ENCODE peak calls at places on chromosomes 5 and 9, in seven cellular contexts. F, C, G, H, O, K and R are unnamed samples.

GRCh38 chr9:130232899-130233586 is 32.5 kb upstream of the HMCN2 start:
- DNase-seq in F (no peak), C (no peak), G (no peak), H (no peak), O (no peak), K (no peak), R (no peak)

GRCh38 chr9:2857564-2858198 is 13.8 kb upstream of the PUM3 start:
- DNase-seq in F (peak), C (peak), G (peak), H (peak), O (peak), K (peak), R (no peak)

GRCh38 chr9:107896544-107896943 is 407.0 kb upstream of the KLF4 start:
- DNase-seq in F (no peak), C (no peak), G (no peak), H (no peak), O (no peak), K (no peak), R (no peak)

GRCh38 chr5:15637886-15638285 is 137.9 kb downstream of the FBXL7 start:
- DNase-seq in F (no peak), C (no peak), G (no peak), H (no peak), O (no peak), K (no peak), R (no peak)

GRCh38 chr9:78158286-78158685 is 77.6 kb upstream of the CEP78 start:
- DNase-seq in F (no peak), C (no peak), G (no peak), H (no peak), O (no peak), K (no peak), R (no peak)

GRCh38 chr9:35696520-35697215 is 6.9 kb upstream of the TPM2 start:
- DNase-seq in F (peak), C (peak), G (peak), H (peak), O (peak), K (peak), R (peak)

GRCh38 chr9:81772144-81772543 is 82.8 kb upstream of the TLE1 start:
- DNase-seq in F (no peak), C (no peak), G (no peak), H (no peak), O (no peak), K (no peak), R (no peak)

GRCh38 chr9:111451570-111451969 is 32.6 kb downstream of the ECPAS start:
- DNase-seq in F (no peak), C (no peak), G (no peak), H (no peak), O (no peak), K (peak), R (no peak)

GRCh38 chr9:114046876-114047275 is 31.2 kb downstream of the AMBP start:
- DNase-seq in F (no peak), C (no peak), G (no peak), H (no peak), O (no peak), K (peak), R (no peak)

GRCh38 chr9:124206391-124206790 is 51.4 kb upstream of the NEK6 start:
- DNase-seq in F (no peak), C (no peak), G (peak), H (no peak), O (no peak), K (no peak), R (no peak)

GRCh38 chr5:82334085-82334680 is 56.0 kb upstream of the RPS23 start:
- DNase-seq in F (no peak), C (no peak), G (no peak), H (no peak), O (no peak), K (no peak), R (no peak)

GRCh38 chr5:57804500-57804899 is 321.9 kb upstream of the ACTBL2 start:
- DNase-seq in F (no peak), C (no peak), G (no peak), H (no peak), O (no peak), K (no peak), R (no peak)

GRCh38 chr5:65382582-65382981 is 99.1 kb downstream of the ADAMTS6 start:
- DNase-seq in F (no peak), C (no peak), G (no peak), H (no peak), O (no peak), K (peak), R (no peak)
- TF ChIP-seq CTCF in F (no peak), C (no peak), G (no peak), H (no peak), O (no peak), K (no peak), R (no peak)

DNA sequence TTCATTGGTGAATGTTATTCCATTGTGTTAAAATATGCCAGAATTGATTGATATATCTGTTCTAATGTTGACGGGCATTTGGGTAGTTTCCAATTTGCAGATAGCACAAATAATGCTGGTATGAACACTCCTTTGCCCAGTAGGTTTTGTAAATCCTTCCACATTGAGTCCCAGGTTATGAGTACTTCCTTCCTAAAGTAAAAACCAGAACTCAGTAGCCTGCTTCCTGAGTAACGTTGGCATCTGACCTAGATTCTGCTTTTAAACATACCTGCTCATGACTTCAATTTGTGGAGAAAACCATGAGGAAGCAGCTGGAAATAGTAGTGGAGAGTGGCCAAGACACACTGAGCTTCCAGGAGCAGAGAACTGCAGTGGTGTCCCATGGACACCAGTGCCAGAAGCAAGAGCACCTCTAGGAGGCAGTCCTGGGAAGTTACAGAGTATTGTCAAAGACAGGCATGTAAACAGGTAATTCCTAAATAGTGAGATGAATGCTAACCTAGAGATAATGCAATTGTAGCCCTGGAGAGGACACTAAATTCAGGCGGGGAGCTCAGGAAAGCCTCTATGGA is 24.3 kb upstream of the RASGRF2 start:
- DNase-seq in F (no peak), C (no peak), G (no peak), H (no peak), O (no peak), K (no peak), R (no peak)
- TF ChIP-seq CTCF in F (no peak), C (peak), G (no peak), H (peak), O (no peak), K (peak), R (no peak)

GRCh38 chr5:1349246-1349645 is 4.3 kb upstream of the CLPTM1L start:
- DNase-seq in F (no peak), C (no peak), G (no peak), H (peak), O (no peak), K (no peak), R (no peak)
- TF ChIP-seq CTCF in F (no peak), C (no peak), G (no peak), H (no peak), O (no peak), K (no peak), R (no peak)

GRCh38 chr9:9499546-9499945 is 1113.3 kb downstream of the PTPRD start:
- DNase-seq in F (no peak), C (no peak), G (no peak), H (no peak), O (no peak), K (no peak), R (no peak)
- TF ChIP-seq CTCF in F (no peak), C (no peak), G (no peak), H (peak), O (no peak), K (no peak), R (no peak)

DNA sequence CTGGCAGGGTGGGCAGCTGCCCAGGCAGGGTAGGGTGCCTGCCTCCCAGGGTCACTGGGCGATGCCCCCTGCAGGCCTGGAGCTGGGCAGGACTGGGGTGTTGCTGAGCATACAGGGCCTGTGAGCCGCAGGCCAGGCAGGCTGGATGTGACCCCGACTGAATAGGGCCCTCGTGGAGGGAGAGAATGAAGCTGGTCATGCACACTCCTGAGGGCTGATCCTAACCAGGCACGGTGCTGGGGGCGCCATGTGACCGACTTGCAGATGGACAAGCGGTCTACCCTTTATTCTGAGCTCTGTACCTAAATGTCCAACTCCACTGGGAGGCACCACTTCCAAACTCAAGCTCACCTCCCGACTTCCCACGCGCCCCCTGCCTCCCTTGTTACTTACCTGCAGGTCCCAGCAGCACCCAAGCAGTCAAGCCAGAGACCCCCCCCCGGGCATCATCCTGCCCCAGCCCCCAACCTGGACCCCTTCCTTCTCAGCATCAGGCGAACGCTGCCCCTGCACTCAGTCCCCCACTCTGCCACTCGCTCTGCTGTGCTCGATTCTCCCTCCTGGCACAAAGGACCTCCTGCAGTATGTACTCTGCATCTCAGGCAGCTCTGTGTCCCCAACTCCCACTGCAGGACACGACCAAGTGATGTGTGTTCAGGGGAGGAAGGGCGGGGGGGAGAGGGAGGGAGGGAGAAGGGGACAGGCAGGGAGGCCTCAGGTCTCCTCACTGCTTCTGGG is 76.8 kb upstream of the PHYKPL start:
- DNase-seq in F (peak), C (no peak), G (no peak), H (no peak), O (no peak), K (no peak), R (no peak)
- TF ChIP-seq CTCF in F (no peak), C (no peak), G (no peak), H (no peak), O (no peak), K (no peak), R (no peak)

GRCh38 chr5:176618783-176619182 is 8.8 kb upstream of the GPRIN1 start:
- DNase-seq in F (no peak), C (no peak), G (no peak), H (no peak), O (no peak), K (no peak), R (no peak)
- TF ChIP-seq CTCF in F (no peak), C (no peak), G (no peak), H (no peak), O (no peak), K (no peak), R (no peak)

DNA sequence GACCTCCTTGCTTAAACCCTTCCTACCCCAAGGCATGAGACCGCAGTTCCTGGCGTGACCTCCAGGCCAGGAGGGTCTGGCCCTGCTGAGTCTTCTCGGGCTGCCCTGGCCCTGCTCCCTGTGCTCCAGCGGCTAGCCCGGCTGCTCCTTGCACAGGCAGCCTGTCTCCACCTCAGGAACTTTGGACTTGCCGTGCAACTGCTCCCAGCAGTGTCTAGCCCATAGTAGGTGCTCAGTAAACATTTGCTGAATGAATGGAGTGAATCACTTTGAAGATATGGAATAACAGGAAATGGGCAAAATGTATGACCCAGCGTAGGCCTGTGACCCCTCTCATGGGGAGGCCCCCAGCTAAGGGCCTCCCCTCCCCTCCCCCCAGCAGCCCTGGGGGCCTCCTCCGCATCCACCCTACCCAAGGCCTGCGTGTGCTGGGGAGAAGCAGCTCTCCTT is 127.1 kb downstream of the ZNF354C start:
- DNase-seq in F (no peak), C (no peak), G (no peak), H (no peak), O (no peak), K (no peak), R (no peak)
- TF ChIP-seq CTCF in F (no peak), C (no peak), G (no peak), H (peak), O (no peak), K (peak), R (no peak)

GRCh38 chr9:13367784-13368183 is 88.3 kb upstream of the MPDZ start:
- DNase-seq in F (no peak), C (no peak), G (no peak), H (no peak), O (no peak), K (no peak), R (no peak)
- TF ChIP-seq CTCF in F (no peak), C (no peak), G (no peak), H (no peak), O (no peak), K (no peak), R (no peak)

GRCh38 chr5:159442210-159442850 is 112.0 kb upstream of the IL12B start:
- DNase-seq in F (no peak), C (no peak), G (no peak), H (peak), O (no peak), K (no peak), R (no peak)

GRCh38 chr5:159440235-159440634 is 109.9 kb upstream of the IL12B start:
- DNase-seq in F (no peak), C (no peak), G (no peak), H (no peak), O (no peak), K (no peak), R (no peak)

GRCh38 chr5:159440948-159441347 is 110.7 kb upstream of the IL12B start:
- DNase-seq in F (no peak), C (no peak), G (no peak), H (no peak), O (no peak), K (no peak), R (no peak)

GRCh38 chr5:159441441-159441840 is 111.2 kb upstream of the IL12B start:
- DNase-seq in F (no peak), C (no peak), G (no peak), H (peak), O (no peak), K (peak), R (no peak)

DNA sequence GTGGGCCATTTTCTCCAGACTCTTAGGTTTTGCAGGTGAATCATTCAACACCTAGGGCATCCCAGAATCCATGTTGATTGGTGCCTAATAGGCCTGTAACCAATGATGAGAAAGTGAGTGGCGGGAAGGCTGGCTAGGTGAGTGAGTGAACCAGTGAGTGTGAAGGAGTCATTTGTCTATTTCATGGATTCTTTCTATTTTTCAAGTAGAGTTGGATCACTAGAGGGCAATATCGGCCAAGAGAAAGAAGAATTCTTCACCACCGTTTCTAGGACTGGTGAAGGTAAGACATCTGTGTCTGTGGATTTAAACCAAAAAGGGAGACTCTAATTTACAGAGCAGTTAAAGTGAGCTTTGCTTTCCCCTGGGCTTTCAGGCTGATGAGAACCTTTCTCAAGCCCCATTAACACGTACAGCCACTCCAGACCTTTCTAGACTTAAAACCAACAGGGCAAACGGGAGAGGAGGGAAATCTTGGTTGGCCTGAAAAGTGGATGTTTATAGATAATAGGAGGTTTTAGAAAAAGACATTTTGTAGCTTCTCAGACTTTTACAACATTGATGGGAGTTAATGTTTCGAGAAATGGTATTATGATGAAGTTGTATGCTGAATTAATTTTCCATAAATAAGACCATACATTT is 114.3 kb upstream of the IL12B start:
- DNase-seq in F (no peak), C (peak), G (no peak), H (peak), O (no peak), K (peak), R (no peak)
- TF ChIP-seq CTCF in F (peak), C (peak), G (no peak), H (peak), O (no peak), K (peak), R (no peak)

DNA sequence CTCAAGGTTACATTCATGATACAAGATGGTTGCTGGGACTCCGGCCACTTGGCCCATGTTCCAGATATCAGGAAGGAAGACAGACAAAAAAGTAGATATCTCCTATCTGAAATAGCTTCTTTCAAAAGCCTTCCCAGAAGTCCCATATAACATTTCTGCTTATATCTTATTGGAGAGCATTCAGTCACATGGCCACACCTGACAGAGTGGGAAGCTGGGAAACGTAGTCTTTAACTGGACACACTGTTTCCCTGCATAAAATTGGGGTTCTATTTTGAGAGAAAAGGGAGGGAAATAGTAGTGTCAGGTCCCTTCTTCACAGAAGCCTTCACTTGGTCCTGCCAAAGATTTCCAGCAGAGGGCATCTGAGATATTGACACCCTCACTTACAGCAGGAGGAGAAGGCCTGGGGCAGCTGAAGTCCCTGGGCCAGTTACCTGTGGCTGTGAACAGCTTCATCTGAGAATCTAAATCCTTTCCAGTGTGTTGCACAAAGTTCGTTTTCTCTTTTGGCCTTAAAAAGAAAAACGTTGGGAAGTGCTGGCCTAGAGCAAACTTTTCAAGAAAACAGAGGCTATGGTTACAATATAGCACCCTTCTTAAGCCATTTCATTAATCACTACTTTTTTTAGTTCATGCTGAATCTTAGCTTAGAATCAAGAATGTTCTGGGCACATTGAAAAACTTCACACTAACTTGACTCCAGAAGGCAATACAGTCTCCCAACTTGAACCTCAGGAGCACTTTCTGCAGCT is 33.5 kb downstream of the SPEF2 start:
- DNase-seq in F (no peak), C (peak), G (peak), H (peak), O (peak), K (peak), R (no peak)
- TF ChIP-seq CTCF in F (no peak), C (peak), G (no peak), H (peak), O (peak), K (peak), R (no peak)